ENCODE peak calls at places on chromosomes 3 and 15, in ten cellular contexts. F is heart right ventricle, I is dorsolateral prefrontal cortex, O is AG04450, Q is stomach, U is natural killer cell, Y is psoas muscle, D is sigmoid colon, E is glutamatergic neuron, J is suprapubic skin. S is an unnamed sample.

GRCh38 chr3:185943363-185944106 is 5.7 kb upstream of the TRA2B start:
- DNase-seq in E (peak), D (peak), O (peak), Y (peak), I (peak), J (peak), F (peak), U (peak), Q (peak), S (no peak)

GRCh38 chr3:118554148-118554819 is 480.4 kb downstream of the IGSF11 start:
- DNase-seq in E (no peak), F (no peak), U (no peak), D (no peak), Y (no peak), I (no peak), Q (no peak), J (no peak), O (no peak), S (no peak)

GRCh38 chr15:89406218-89406716 is 71.6 kb upstream of the POLG start:
- DNase-seq in Y (no peak), E (no peak), F (no peak), U (no peak), O (no peak), I (no peak), J (no peak), D (no peak), Q (no peak), S (no peak)

GRCh38 chr3:114178770-114179368 is at the start of gene DRD3:
- DNase-seq in U (no peak), Q (no peak), J (no peak), Y (no peak), D (no peak), I (no peak), E (no peak), F (peak), O (peak), S (no peak)

GRCh38 chr3:32817195-32817560 is 619 bp upstream of the TRIM71 start:
- DNase-seq in J (no peak), E (peak), F (no peak), O (no peak), D (no peak), I (no peak), Q (no peak), Y (no peak), U (no peak), S (peak)

GRCh38 chr3:115652738-115653137 is 29.4 kb downstream of the GAP43 start:
- DNase-seq in F (no peak), U (no peak), Y (no peak), O (no peak), Q (no peak), E (no peak), D (no peak), I (no peak), J (no peak), S (no peak)

GRCh38 chr15:45993072-45993471 is 358.2 kb downstream of the SQOR start:
- DNase-seq in E (no peak), F (no peak), D (no peak), I (no peak), Y (no peak), Q (no peak), J (no peak), U (no peak), O (no peak), S (no peak)

GRCh38 chr3:49807427-49808114 is 4.5 kb downstream of the INKA1 start:
- DNase-seq in U (no peak), I (no peak), F (peak), J (no peak), Q (no peak), O (no peak), E (no peak), Y (no peak), D (no peak), S (no peak)

GRCh38 chr3:162765524-162765923 is 1268.9 kb downstream of the OTOL1 start:
- DNase-seq in J (no peak), Q (no peak), E (no peak), U (no peak), F (no peak), O (no peak), Y (no peak), I (no peak), D (no peak), S (no peak)

GRCh38 chr15:69820819-69821218 is 276.9 kb downstream of the TLE3 start:
- DNase-seq in I (no peak), D (no peak), J (no peak), U (no peak), E (no peak), O (no peak), Y (no peak), Q (no peak), F (no peak), S (no peak)

GRCh38 chr15:89768071-89768500 is 8.0 kb upstream of the MESP2 start:
- DNase-seq in Q (peak), I (no peak), O (no peak), Y (peak), U (no peak), F (no peak), D (no peak), J (no peak), E (no peak), S (peak)

GRCh38 chr3:185837409-185837808 is 12.6 kb upstream of the IGF2BP2 start:
- DNase-seq in J (no peak), E (no peak), D (no peak), I (no peak), F (no peak), Y (no peak), U (no peak), Q (no peak), O (no peak), S (no peak)

GRCh38 chr3:60841355-60841754 is 409.9 kb downstream of the FHIT start:
- DNase-seq in E (no peak), J (no peak), U (no peak), Y (no peak), F (no peak), I (no peak), D (no peak), Q (no peak), O (no peak), S (no peak)

GRCh38 chr3:59064728-59065127 is 14.9 kb upstream of the CFAP20DC start:
- DNase-seq in F (no peak), D (no peak), E (no peak), U (no peak), Y (no peak), I (no peak), O (no peak), Q (no peak), J (no peak), S (no peak)

GRCh38 chr3:59069838-59070237 is 20.0 kb upstream of the CFAP20DC start:
- DNase-seq in I (no peak), O (no peak), D (no peak), J (no peak), Q (no peak), U (no peak), E (no peak), F (no peak), Y (no peak), S (no peak)

GRCh38 chr3:59065240-59065639 is 15.4 kb upstream of the CFAP20DC start:
- DNase-seq in O (no peak), I (no peak), Q (no peak), F (no peak), D (no peak), E (no peak), U (no peak), J (no peak), Y (no peak), S (no peak)

GRCh38 chr3:59064276-59064675 is 14.5 kb upstream of the CFAP20DC start:
- DNase-seq in I (no peak), D (no peak), E (no peak), F (no peak), O (no peak), Y (no peak), U (no peak), Q (no peak), J (no peak), S (no peak)
- TF ChIP-seq CTCF in I (no peak), D (no peak), E (no peak), F (no peak), O (no peak), Y (no peak), U (no peak), Q (no peak), J (no peak), S (peak)

GRCh38 chr3:42758126-42758525 is 14.9 kb downstream of the CCDC13 start:
- DNase-seq in F (no peak), U (no peak), J (no peak), Y (no peak), O (no peak), Q (no peak), D (no peak), E (no peak), I (no peak), S (no peak)

GRCh38 chr3:42753757-42754156 is 19.3 kb downstream of the CCDC13 start:
- DNase-seq in E (peak), J (no peak), Q (no peak), F (no peak), Y (no peak), I (no peak), O (no peak), D (no peak), U (no peak), S (no peak)

GRCh38 chr3:42752961-42753360 is 20.1 kb downstream of the CCDC13 start:
- DNase-seq in U (no peak), I (no peak), Y (no peak), F (no peak), D (no peak), E (no peak), Q (peak), O (no peak), J (no peak), S (no peak)

GRCh38 chr3:42756681-42757213 is 16.3 kb downstream of the CCDC13 start:
- DNase-seq in U (no peak), O (no peak), J (no peak), D (no peak), Y (no peak), Q (no peak), F (no peak), I (no peak), E (no peak), S (no peak)

DNA sequence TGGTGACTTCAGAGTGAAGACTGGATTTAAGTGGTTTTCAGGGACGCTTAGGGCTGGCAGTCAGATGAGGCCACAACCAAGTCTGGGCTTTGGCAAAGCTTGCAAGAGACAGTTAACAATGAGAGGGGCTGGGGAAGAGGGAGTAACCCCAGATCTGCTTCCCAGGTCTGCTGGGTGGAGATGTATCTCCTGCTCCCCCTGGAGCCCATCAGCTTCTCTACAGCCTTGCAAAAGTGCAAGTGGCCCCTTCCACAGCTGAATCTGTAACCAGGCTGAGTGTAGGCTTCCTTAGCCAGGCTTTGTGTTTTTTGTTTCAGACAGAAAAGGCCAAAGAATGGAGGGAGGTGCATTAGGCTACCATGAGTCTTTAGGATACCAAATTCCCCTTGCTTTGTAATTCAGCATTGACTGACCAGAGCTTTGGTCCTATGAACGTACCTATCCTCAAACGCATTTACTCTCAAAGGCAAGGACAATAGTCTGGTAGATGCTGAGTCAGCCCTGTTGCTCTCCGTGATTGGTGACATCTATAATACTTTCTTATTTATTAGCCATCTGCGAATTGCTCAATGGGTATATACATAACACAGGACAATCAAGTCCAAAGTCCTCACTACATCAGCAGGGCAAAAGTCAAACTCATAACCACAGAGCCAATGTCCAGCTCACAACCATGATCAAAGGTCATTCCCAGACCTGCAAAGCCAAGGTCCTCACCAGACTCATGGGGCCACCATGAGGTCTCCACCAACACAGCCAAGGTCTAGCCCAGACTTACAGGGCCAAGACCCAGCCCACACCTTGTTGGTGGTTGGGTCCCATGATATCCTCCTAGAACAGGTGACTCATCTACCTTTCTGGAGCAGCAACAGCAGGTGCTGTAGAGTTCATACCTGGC is 17.1 kb downstream of the CCDC13 start:
- DNase-seq in Y (no peak), U (no peak), F (no peak), J (no peak), O (no peak), D (no peak), I (no peak), E (no peak), Q (peak), S (no peak)
- TF ChIP-seq CTCF in Y (peak), U (no peak), F (no peak), J (peak), O (peak), D (peak), I (peak), E (no peak), Q (no peak), S (peak)

GRCh38 chr15:92938387-92938786 is 38.3 kb downstream of the CHD2 start:
- DNase-seq in I (no peak), F (no peak), E (no peak), Q (no peak), O (no peak), U (no peak), J (no peak), D (no peak), Y (no peak), S (no peak)
- TF ChIP-seq CTCF in I (no peak), F (no peak), E (peak), Q (no peak), O (peak), U (peak), J (no peak), D (no peak), Y (peak), S (peak)

GRCh38 chr3:159196316-159196715 is 394.5 kb downstream of the MFSD1 start:
- DNase-seq in U (no peak), J (no peak), D (no peak), O (no peak), E (no peak), Y (no peak), I (no peak), Q (no peak), F (no peak), S (no peak)

GRCh38 chr3:159187706-159188105 is 385.9 kb downstream of the MFSD1 start:
- DNase-seq in J (no peak), Y (no peak), F (no peak), U (no peak), Q (no peak), D (no peak), E (no peak), O (no peak), I (no peak), S (no peak)

GRCh38 chr3:159189994-159190669 is 388.3 kb downstream of the MFSD1 start:
- DNase-seq in Y (no peak), E (no peak), U (no peak), D (no peak), I (no peak), J (no peak), O (no peak), F (no peak), Q (no peak), S (no peak)

GRCh38 chr3:159187232-159187631 is 385.4 kb downstream of the MFSD1 start:
- DNase-seq in O (no peak), J (no peak), Y (no peak), I (no peak), F (peak), D (no peak), U (no peak), Q (peak), E (no peak), S (no peak)

GRCh38 chr3:159191454-159191853 is 389.6 kb downstream of the MFSD1 start:
- DNase-seq in Y (no peak), E (no peak), F (no peak), J (no peak), I (no peak), D (no peak), Q (no peak), U (no peak), O (no peak), S (no peak)
- TF ChIP-seq CTCF in Y (no peak), E (no peak), F (no peak), J (no peak), I (no peak), D (no peak), Q (no peak), U (no peak), O (no peak), S (no peak)

GRCh38 chr3:126970921-126971320 is 12.0 kb upstream of the PLXNA1 start:
- DNase-seq in Q (no peak), F (no peak), J (no peak), E (no peak), I (no peak), Y (no peak), D (no peak), O (no peak), U (no peak), S (no peak)

GRCh38 chr3:126972866-126973265 is 10.0 kb upstream of the PLXNA1 start:
- DNase-seq in D (no peak), F (no peak), J (no peak), O (no peak), E (no peak), U (no peak), I (no peak), Y (no peak), Q (no peak), S (no peak)

GRCh38 chr3:126974756-126975155 is 8.2 kb upstream of the PLXNA1 start:
- DNase-seq in D (no peak), F (no peak), E (no peak), O (no peak), Q (no peak), J (no peak), U (no peak), I (no peak), Y (no peak), S (no peak)

GRCh38 chr3:126971891-126972351 is 11.0 kb upstream of the PLXNA1 start:
- DNase-seq in O (no peak), Y (peak), D (peak), Q (peak), I (no peak), U (no peak), F (peak), J (peak), E (no peak), S (no peak)

DNA sequence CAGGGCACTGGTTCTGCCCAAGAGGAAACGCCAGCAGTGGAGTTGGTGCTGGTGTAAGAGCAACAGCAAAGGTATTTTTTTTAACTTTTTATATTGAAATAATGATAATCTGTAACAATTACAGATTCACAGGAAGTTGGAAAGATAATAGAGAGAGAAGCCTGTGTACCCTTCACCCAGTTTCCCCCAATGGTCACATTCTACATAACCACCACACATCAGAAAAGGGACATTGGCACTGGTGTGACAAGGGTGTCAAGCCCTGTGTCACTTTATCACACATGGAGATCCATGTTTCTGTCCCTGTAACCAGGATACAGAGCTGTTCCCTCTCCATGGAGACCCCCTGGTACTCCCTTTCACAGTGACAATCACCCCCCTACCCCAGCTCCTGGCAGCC is 9.1 kb upstream of the PLXNA1 start:
- DNase-seq in J (no peak), Y (no peak), E (no peak), Q (no peak), I (no peak), O (no peak), U (no peak), D (no peak), F (no peak), S (no peak)
- TF ChIP-seq CTCF in J (no peak), Y (no peak), E (no peak), Q (no peak), I (no peak), O (no peak), U (no peak), D (no peak), F (no peak), S (no peak)